ENCODE peak calls at places on chromosomes 16 and 17, in seven cellular contexts. O is HepG2, D is SK-N-SH, L is H1, C is HCT116, N is GM12878, T is K562. I is an unnamed sample.

GRCh38 chr16:75477680-75478473 is 13.4 kb upstream of the TMEM170A start:
- DNase-seq in O (no peak), D (no peak), L (no peak), C (no peak), N (no peak), T (no peak), I (no peak)

GRCh38 chr16:11277607-11278337 is 1.5 kb upstream of the PRM2 start:
- DNase-seq in O (no peak), D (no peak), L (no peak), C (no peak), N (no peak), T (no peak), I (no peak)

GRCh38 chr17:69607162-69607834 is 192.8 kb downstream of the MAP2K6 start:
- DNase-seq in O (peak; percentile 68), D (peak; percentile 62), L (peak; percentile 70), C (peak; percentile 57), N (peak; percentile 45), T (no peak), I (peak; percentile 16)

GRCh38 chr17:81247339-81247990 is 8.3 kb downstream of the NDUFAF8 start:
- DNase-seq in O (no peak), D (no peak), L (no peak), C (no peak), N (no peak), T (no peak), I (no peak)

GRCh38 chr17:9256944-9257629 is 235.8 kb downstream of the NTN1 start:
- DNase-seq in O (no peak), D (no peak), L (no peak), C (no peak), N (no peak), T (no peak), I (no peak)

GRCh38 chr17:33464669-33465275 is 171.7 kb upstream of the ASIC2 start:
- DNase-seq in O (no peak), D (no peak), L (no peak), C (no peak), N (no peak), T (no peak), I (no peak)

GRCh38 chr16:84662471-84662870 is 14.2 kb downstream of the KLHL36 start:
- DNase-seq in O (no peak), D (no peak), L (no peak), C (no peak), N (no peak), T (no peak), I (no peak)

GRCh38 chr17:2412561-2413021 is 11.7 kb upstream of the MNT start:
- DNase-seq in O (no peak), D (peak; percentile 84), L (peak; percentile 57), C (no peak), N (no peak), T (no peak), I (no peak)

GRCh38 chr16:70809392-70810060 is 8.6 kb upstream of the VAC14 start:
- DNase-seq in O (no peak), D (no peak), L (no peak), C (no peak), N (no peak), T (no peak), I (no peak)

GRCh38 chr16:88208112-88208511 is 174.6 kb upstream of the ZNF469 start:
- DNase-seq in O (no peak), D (no peak), L (no peak), C (no peak), N (no peak), T (no peak), I (no peak)

GRCh38 chr17:74215332-74215727 is 2.0 kb downstream of the TTYH2 start:
- DNase-seq in O (no peak), D (no peak), L (no peak), C (no peak), N (no peak), T (no peak), I (no peak)

GRCh38 chr17:61279476-61280145 is 120.0 kb upstream of the TBX2 start:
- DNase-seq in O (no peak), D (no peak), L (no peak), C (no peak), N (no peak), T (no peak), I (no peak)

GRCh38 chr16:71387045-71387871 is 28.7 kb downstream of the CALB2 start:
- DNase-seq in O (no peak), D (no peak), L (no peak), C (no peak), N (no peak), T (no peak), I (no peak)

GRCh38 chr17:33811006-33811760 is 443.9 kb upstream of the CCL2 start:
- DNase-seq in O (no peak), D (peak; percentile 6), L (no peak), C (no peak), N (no peak), T (no peak), I (no peak)

GRCh38 chr17:62614142-62614541 is 13.3 kb upstream of the MRC2 start:
- DNase-seq in O (no peak), D (no peak), L (no peak), C (no peak), N (no peak), T (no peak), I (no peak)

GRCh38 chr16:66070140-66070887 is 296.2 kb upstream of the CDH5 start:
- DNase-seq in O (no peak), D (no peak), L (no peak), C (no peak), N (no peak), T (no peak), I (no peak)

GRCh38 chr16:8822403-8822802 is 24.8 kb downstream of the PMM2 start:
- DNase-seq in O (no peak), D (no peak), L (no peak), C (no peak), N (no peak), T (no peak), I (no peak)

DNA sequence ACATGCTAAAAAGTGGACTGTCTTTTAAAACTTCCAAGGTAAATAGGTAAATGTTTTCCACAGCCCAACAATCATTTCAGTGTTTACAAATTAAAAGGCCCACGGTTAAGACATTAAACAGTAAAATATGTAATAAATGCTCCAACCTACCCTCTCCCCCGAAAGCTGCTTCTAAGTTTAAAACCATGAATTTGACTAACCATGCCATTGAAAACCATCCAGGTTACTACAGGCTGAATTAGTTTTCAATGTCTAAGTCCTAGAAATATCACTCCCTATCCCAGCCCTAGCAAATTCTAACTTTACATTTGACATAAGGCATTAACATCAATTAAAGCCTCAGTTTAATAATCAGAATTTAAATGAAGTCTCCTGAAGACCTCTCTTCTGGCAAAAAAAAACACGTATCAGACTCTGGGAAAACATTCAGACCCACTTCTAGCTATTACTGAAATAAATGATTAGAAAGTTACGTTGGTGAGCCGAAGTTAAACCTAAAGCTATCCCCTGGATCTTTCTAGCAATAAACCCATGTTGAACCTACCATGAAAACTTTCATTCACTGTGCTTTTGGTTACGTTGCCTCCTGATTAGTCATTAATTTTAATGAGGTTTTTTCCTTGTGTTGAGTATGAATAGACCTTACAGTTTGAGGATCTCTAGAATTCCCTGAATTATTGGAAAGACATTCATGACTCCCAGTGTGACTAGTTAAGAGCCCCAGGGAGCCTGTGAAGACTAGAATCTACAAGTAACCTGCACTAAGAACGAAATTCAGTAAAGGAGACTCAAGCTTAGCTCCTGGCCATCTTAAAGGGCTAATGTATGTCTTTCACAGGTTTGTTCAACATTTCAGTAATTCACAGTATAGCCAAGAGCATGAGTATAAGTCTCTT is 1.7 kb upstream of the POLG2 start:
- DNase-seq in O (no peak), D (no peak), L (no peak), C (no peak), N (no peak), T (no peak), I (peak; percentile 37)
- TF ChIP-seq JUND in O (no peak), D (no peak), L (no peak), C (peak; percentile 2), N (no peak), T (no peak), I (no peak)

GRCh38 chr17:6274310-6274709 is 160.6 kb downstream of the AIPL1 start:
- DNase-seq in O (no peak), D (no peak), L (no peak), C (no peak), N (no peak), T (no peak), I (no peak)

GRCh38 chr17:6276711-6277110 is 158.2 kb downstream of the AIPL1 start:
- DNase-seq in O (no peak), D (no peak), L (no peak), C (no peak), N (no peak), T (no peak), I (no peak)

GRCh38 chr17:6279659-6280058 is 155.3 kb downstream of the AIPL1 start:
- DNase-seq in O (peak; percentile 38), D (no peak), L (peak; percentile 74), C (peak; percentile 56), N (no peak), T (no peak), I (no peak)
- TF ChIP-seq JUND in O (no peak), D (no peak), L (no peak), C (no peak), N (no peak), T (no peak), I (no peak)

GRCh38 chr16:31117384-31118222 is at the start of gene KAT8:
- DNase-seq in O (peak; percentile 99), D (peak; percentile 98), L (peak; percentile 94), C (peak; percentile 97), N (peak; percentile 72), T (peak; percentile 98), I (peak; percentile 94)
- TF ChIP-seq JUND in O (no peak), D (no peak), L (no peak), C (no peak), N (no peak), T (peak; percentile 77), I (no peak)

GRCh38 chr16:4293181-4293716 is 20.4 kb upstream of the TFAP4 start:
- DNase-seq in O (no peak), D (no peak), L (no peak), C (no peak), N (no peak), T (no peak), I (no peak)

GRCh38 chr16:4297480-4297879 is 18.4 kb upstream of the GLIS2 start:
- DNase-seq in O (no peak), D (no peak), L (no peak), C (no peak), N (no peak), T (no peak), I (no peak)

GRCh38 chr16:4291699-4292098 is 18.9 kb upstream of the TFAP4 start:
- DNase-seq in O (no peak), D (no peak), L (no peak), C (no peak), N (no peak), T (no peak), I (no peak)

GRCh38 chr16:4290236-4290830 is 17.5 kb upstream of the TFAP4 start:
- DNase-seq in O (peak; percentile 88), D (peak; percentile 1), L (no peak), C (peak; percentile 88), N (no peak), T (no peak), I (peak; percentile 81)

DNA sequence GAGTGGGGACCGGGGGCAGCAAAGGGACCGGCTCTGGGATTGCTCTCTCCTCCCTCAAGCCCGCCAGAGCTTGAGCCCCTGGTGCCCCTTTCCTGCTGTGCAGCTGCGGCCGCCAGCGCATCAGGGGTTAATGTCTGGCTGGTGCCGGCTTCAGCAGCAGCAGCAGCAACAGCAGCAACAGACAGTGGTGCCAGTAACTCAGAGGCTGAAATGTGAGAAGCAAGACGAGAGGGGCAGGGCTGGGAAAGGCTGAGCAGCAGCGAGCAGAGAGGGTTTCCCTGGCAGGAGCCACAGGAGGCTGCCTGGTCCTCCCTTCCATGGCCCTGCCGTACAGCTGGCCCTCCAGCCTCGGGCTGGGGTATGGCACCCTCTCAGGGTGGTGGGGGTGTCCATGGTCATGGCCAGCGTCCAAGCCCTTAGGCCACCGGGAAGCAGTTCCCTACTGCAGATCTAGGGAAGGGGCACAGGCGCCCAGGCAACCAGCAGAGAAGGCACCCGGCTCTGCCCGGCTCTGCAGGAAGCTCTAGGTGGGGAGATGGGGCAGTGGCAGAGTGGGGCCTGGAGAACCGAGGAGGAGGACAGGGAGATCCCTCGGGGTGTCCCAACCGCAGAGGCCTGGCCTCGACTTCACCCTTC is 21.1 kb upstream of the TFAP4 start:
- DNase-seq in O (no peak), D (peak; percentile 93), L (peak; percentile 82), C (no peak), N (no peak), T (peak; percentile 9), I (peak; percentile 78)
- TF ChIP-seq JUND in O (no peak), D (no peak), L (no peak), C (no peak), N (no peak), T (no peak), I (no peak)

I was measured in T47D.